ENCODE peak calls at places on chromosomes 6 and 20, in eight cellular contexts. Y is transverse colon, V is esophagus squamous epithelium, I is breast epithelium, M is HCT116, U is sigmoid colon, T is IMR-90, P is tibial nerve. E is an unnamed sample.

GRCh38 chr6:125718109-125718508 is 31.3 kb upstream of the HEY2 start:
- DNase-seq in V (no peak), T (no peak), I (no peak), U (no peak), P (no peak), Y (no peak), M (no peak), E (no peak)

GRCh38 chr6:106870824-106871300 is 103.7 kb downstream of the CD24 start:
- DNase-seq in I (no peak), V (no peak), T (no peak), Y (no peak), U (no peak), P (no peak), M (no peak), E (no peak)

GRCh38 chr6:157610451-157610999 is 212.5 kb upstream of the SNX9 start:
- DNase-seq in M (no peak), V (no peak), U (no peak), Y (no peak), I (no peak), T (no peak), P (no peak), E (no peak)

GRCh38 chr6:78594667-78595051 is 272.7 kb upstream of the IRAK1BP1 start:
- DNase-seq in P (no peak), Y (no peak), M (no peak), T (no peak), U (no peak), V (no peak), I (no peak), E (no peak)

GRCh38 chr6:29925341-29926080 is 16.8 kb upstream of the HLA-A start:
- DNase-seq in P (no peak), V (no peak), T (no peak), M (no peak), Y (no peak), U (no peak), I (no peak), E (no peak)

GRCh38 chr6:148441454-148441911 is 98.8 kb downstream of the SASH1 start:
- DNase-seq in Y (no peak), U (no peak), V (no peak), I (no peak), P (no peak), T (peak), M (peak), E (no peak)

GRCh38 chr6:111573892-111574800 is 31.5 kb downstream of the TRAF3IP2 start:
- DNase-seq in T (peak), P (no peak), U (peak), V (no peak), I (no peak), Y (no peak), M (no peak), E (no peak)

GRCh38 chr6:111605100-111605748 is 454 bp downstream of the TRAF3IP2 start:
- DNase-seq in V (no peak), I (peak), M (no peak), T (peak), Y (peak), U (peak), P (peak), E (peak)

GRCh38 chr6:113308266-113308665 is 548.9 kb upstream of the MARCKS start:
- DNase-seq in M (no peak), T (no peak), Y (no peak), V (no peak), U (no peak), I (no peak), P (no peak), E (no peak)

GRCh38 chr20:23146857-23147256 is 60.7 kb upstream of the CD93 start:
- DNase-seq in M (no peak), T (no peak), U (no peak), Y (no peak), V (no peak), P (no peak), I (no peak), E (no peak)

GRCh38 chr6:114249522-114249921 is 93.3 kb downstream of the HS3ST5 start:
- DNase-seq in M (no peak), U (no peak), Y (no peak), P (no peak), I (no peak), T (no peak), V (no peak), E (no peak)

GRCh38 chr20:58228103-58228483 is 360 bp downstream of the ANKRD60 start:
- DNase-seq in T (peak), I (no peak), M (no peak), Y (no peak), P (no peak), U (peak), V (no peak), E (no peak)

GRCh38 chr20:33732166-33732970 is 572 bp downstream of the ZNF341 start:
- DNase-seq in U (peak), M (peak), Y (peak), I (peak), V (peak), P (peak), T (no peak), E (peak)

DNA sequence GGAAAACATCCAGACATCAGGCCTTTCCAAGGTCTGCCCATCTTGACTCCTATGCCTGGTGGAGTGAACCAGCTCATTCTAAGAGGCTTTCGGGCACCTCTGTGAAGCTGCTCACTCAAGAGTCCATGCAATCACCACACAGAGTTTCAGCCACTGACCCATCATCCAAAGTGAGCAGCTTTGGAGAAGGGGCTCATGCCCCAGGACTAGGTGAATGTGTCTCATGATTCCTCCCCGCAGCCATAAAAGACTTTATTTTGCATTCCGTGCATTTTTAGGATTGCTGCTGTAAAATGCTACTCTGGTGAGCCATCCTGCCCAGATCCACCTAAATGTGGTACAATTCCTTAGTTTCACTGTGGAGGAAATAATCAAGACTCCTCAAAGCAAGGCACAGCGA is 44.5 kb upstream of the EZR start:
- DNase-seq in P (no peak), U (no peak), V (no peak), T (peak), I (no peak), M (no peak), Y (no peak), E (no peak)
- H3K27ac ChIP-seq in P (no peak), U (no peak), V (no peak), T (no peak), I (no peak), M (peak), Y (no peak), E (no peak)

GRCh38 chr20:47202765-47203667 is 153.5 kb downstream of the ZMYND8 start:
- DNase-seq in M (no peak), U (no peak), P (no peak), V (no peak), I (no peak), Y (no peak), T (no peak), E (no peak)
- TF ChIP-seq POLR2A in M (no peak), U (no peak), P (no peak), V (no peak), I (no peak), Y (no peak), T (no peak), E (no peak)

GRCh38 chr6:25354078-25354940 is 75.1 kb downstream of the CARMIL1 start:
- DNase-seq in T (peak), U (no peak), M (no peak), V (no peak), Y (no peak), P (no peak), I (no peak), E (no peak)
- H3K27ac ChIP-seq in T (no peak), U (no peak), M (no peak), V (no peak), Y (no peak), P (no peak), I (no peak), E (no peak)

GRCh38 chr6:73564578-73565345 is 43.9 kb upstream of the EEF1A1 start:
- DNase-seq in V (no peak), T (no peak), P (no peak), Y (no peak), M (no peak), I (no peak), U (no peak), E (no peak)
- TF ChIP-seq POLR2A in V (no peak), T (no peak), P (no peak), Y (no peak), M (no peak), I (no peak), U (no peak), E (no peak)